ENCODE peak calls at places on chromosomes 16 and 17, in six cellular contexts. J, U, H, V, L and A are unnamed samples.

GRCh38 chr17:7380855-7381683 is at the start of gene TNK1:
- ATAC-seq in J (peak), L (peak), U (peak), H (peak), V (no peak), A (peak)

GRCh38 chr17:69175812-69176517 is 34.3 kb upstream of the ABCA6 start:
- ATAC-seq in L (peak), U (peak), V (peak), J (peak), H (peak), A (no peak)

GRCh38 chr16:53865492-53865863 is 161.5 kb downstream of the FTO start:
- ATAC-seq in V (peak), U (no peak), L (peak), H (no peak), J (peak), A (no peak)

GRCh38 chr17:45073414-45074070 is 12.4 kb downstream of the NMT1 start:
- ATAC-seq in U (no peak), L (peak), V (no peak), J (peak), H (no peak), A (peak)

GRCh38 chr16:7304257-7304656 is 28.4 kb upstream of the RBFOX1 start:
- ATAC-seq in V (no peak), U (no peak), L (no peak), H (no peak), J (no peak), A (no peak)

GRCh38 chr17:8068736-8069586 is 18.6 kb downstream of the ALOX12B start:
- ATAC-seq in L (no peak), J (peak), H (no peak), U (no peak), V (no peak), A (peak)

GRCh38 chr17:27615121-27615520 is 15.9 kb upstream of the LGALS9 start:
- ATAC-seq in H (no peak), J (no peak), U (no peak), L (no peak), V (no peak), A (no peak)

GRCh38 chr17:17228521-17229279 is 8.3 kb downstream of the FLCN start:
- ATAC-seq in L (no peak), V (no peak), U (no peak), H (no peak), J (no peak), A (no peak)

GRCh38 chr17:14336418-14336817 is 35.5 kb downstream of the HS3ST3B1 start:
- ATAC-seq in J (no peak), H (no peak), U (no peak), L (no peak), V (no peak), A (no peak)

GRCh38 chr16:88543230-88543813 is 26.9 kb upstream of the ZC3H18 start:
- ATAC-seq in V (no peak), J (no peak), L (no peak), H (no peak), U (no peak), A (no peak)

GRCh38 chr16:14559809-14560227 is 70.2 kb downstream of the PARN start:
- ATAC-seq in J (peak), L (no peak), U (peak), V (no peak), H (peak), A (no peak)

GRCh38 chr17:31190351-31190750 is 95.6 kb downstream of the NF1 start:
- ATAC-seq in U (no peak), L (no peak), H (no peak), V (no peak), J (no peak), A (no peak)

GRCh38 chr16:19269098-19269497 is 16.4 kb upstream of the CLEC19A start:
- ATAC-seq in J (no peak), H (no peak), L (no peak), U (no peak), V (no peak), A (no peak)

GRCh38 chr16:73171901-73172619 is 124.1 kb upstream of the ZFHX3 start:
- ATAC-seq in H (no peak), L (no peak), J (no peak), V (no peak), U (peak), A (no peak)

GRCh38 chr16:4517812-4518211 is 20.8 kb downstream of the CDIP1 start:
- ATAC-seq in L (peak), J (no peak), H (peak), V (peak), U (peak), A (no peak)

GRCh38 chr16:14057878-14058382 is 13.2 kb upstream of the MRTFB start:
- ATAC-seq in U (no peak), L (no peak), J (no peak), H (no peak), V (no peak), A (peak)

GRCh38 chr16:48206594-48207242 is 37.4 kb upstream of the LONP2 start:
- ATAC-seq in V (peak), H (peak), J (no peak), U (no peak), L (no peak), A (no peak)

GRCh38 chr17:6244796-6245195 is 174.6 kb downstream of the WSCD1 start:
- ATAC-seq in V (no peak), U (no peak), H (no peak), J (no peak), L (no peak), A (no peak)

GRCh38 chr16:49464877-49465504 is 91.4 kb downstream of the C16orf78 start:
- ATAC-seq in U (peak), L (peak), H (no peak), V (peak), J (peak), A (no peak)

GRCh38 chr17:38425048-38425447 is 3.2 kb upstream of the ARHGAP23 start:
- ATAC-seq in V (no peak), U (no peak), L (no peak), H (no peak), J (no peak), A (no peak)
- H3K27ac ChIP-seq in V (no peak), U (no peak), L (no peak), H (no peak), J (peak), A (peak)

DNA sequence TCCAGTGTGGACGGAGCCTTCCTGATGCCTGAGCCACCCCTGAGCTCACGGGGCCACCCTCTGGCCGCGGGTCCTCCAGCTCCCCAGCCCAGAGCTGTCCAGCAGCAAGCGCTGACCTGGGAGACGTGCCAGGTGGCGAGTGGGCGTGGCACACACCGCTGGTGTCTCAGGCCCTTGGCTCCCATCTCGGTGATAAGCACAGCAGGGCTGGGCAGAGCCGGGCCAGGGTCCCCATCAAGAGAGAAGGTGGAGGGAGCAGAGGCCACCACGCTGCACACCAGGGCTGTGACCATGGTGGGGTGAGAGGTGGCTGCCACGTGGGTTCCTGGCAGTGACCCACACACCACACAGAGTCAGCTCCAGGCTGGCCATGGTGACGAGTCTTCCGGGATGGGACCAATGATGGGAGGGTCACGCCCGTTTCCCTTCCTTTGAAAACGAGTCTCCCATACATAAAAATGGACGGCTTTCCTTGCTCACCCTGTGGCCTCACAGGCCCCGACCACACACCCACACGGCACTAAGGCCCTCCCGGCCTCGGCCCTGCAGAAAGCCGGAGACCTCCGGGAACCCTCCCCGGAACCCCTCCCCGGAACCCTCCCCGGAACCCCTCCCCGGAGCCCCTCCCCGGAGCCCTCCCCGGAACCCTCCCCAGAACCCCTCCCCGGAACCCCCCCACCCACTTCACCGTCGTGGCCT is 16.8 kb downstream of the UTS2R start:
- ATAC-seq in V (no peak), J (no peak), H (peak), U (peak), L (peak), A (no peak)
- TF ChIP-seq EP300 in V (no peak), J (no peak), H (no peak), U (no peak), L (no peak), A (no peak)

DNA sequence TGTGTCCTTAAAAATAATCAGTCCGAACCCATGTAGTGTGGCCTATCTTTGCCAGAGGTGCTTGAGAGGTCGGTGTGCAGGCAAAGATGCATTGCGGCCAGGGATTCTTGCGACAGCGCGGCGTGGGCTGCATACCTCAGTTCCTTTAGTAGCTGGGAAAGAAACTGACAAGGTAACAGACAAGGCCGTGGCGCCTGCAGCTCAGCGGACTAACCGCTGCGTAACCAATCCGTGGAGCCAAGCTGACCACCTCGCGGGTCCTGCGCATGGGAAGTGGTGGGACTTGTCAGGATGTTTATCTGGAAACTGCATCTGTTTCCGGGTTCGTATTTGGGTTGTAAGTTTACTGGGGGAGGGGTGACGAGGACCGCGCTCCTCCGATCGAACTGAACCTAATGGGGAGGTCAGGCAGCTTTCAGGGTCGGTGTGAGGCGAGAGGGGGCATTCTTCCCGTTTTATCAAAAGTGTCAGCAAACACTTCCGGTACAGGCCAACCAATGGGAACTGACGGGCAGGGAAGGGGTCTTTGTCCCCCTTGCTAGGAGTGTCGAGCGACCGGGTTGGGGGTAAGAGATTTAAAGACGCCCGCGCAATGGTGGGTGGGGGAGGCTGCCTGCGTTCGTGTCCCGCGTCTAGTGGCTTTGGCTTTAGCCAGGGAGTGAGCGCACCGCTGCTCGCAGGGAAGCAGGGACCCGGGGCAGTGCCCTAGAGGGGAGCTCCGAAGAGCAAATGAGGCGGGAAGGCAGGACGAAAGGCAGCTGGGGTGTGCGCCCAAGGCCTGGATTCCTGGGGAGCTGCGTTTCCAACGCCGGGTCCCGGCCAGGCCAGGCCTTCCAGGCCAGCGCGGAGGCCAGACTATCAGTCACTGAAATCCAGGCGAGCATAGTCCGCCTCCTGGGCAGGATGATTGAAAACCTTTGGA is 7.0 kb downstream of the IRX6 start:
- ATAC-seq in H (no peak), U (no peak), V (no peak), J (peak), L (no peak), A (no peak)
- H3K4me3 ChIP-seq in H (no peak), U (no peak), V (no peak), J (no peak), L (no peak), A (peak)

GRCh38 chr16:67672739-67673662 is 6.4 kb downstream of the C16orf86 start:
- ATAC-seq in L (peak), V (peak), H (peak), J (peak), U (peak), A (peak)

GRCh38 chr16:67674851-67675578 is 8.4 kb downstream of the C16orf86 start:
- ATAC-seq in U (no peak), L (no peak), H (no peak), V (no peak), J (no peak), A (no peak)

GRCh38 chr16:67672306-67672705 is 5.7 kb downstream of the C16orf86 start:
- ATAC-seq in L (no peak), J (no peak), U (no peak), H (no peak), V (no peak), A (no peak)

GRCh38 chr16:67675579-67675935 is 8.9 kb downstream of the C16orf86 start:
- ATAC-seq in L (no peak), H (no peak), U (no peak), V (no peak), J (no peak), A (no peak)

GRCh38 chr16:67673712-67674580 is 7.3 kb downstream of the C16orf86 start:
- ATAC-seq in L (no peak), J (peak), H (no peak), V (peak), U (peak), A (peak)
- H3K27ac ChIP-seq in L (no peak), J (peak), H (no peak), V (no peak), U (no peak), A (no peak)

GRCh38 chr17:71632328-71632727 is 488.5 kb upstream of the SOX9 start:
- ATAC-seq in V (no peak), L (no peak), J (no peak), H (no peak), U (peak), A (no peak)

GRCh38 chr17:71631483-71631882 is 489.3 kb upstream of the SOX9 start:
- ATAC-seq in J (no peak), H (no peak), L (no peak), U (no peak), V (no peak), A (no peak)

GRCh38 chr17:71635187-71635586 is 485.6 kb upstream of the SOX9 start:
- ATAC-seq in U (no peak), V (no peak), L (no peak), J (no peak), H (no peak), A (no peak)

GRCh38 chr17:71634376-71634775 is 486.4 kb upstream of the SOX9 start:
- ATAC-seq in J (no peak), L (no peak), V (no peak), H (no peak), U (no peak), A (no peak)

DNA sequence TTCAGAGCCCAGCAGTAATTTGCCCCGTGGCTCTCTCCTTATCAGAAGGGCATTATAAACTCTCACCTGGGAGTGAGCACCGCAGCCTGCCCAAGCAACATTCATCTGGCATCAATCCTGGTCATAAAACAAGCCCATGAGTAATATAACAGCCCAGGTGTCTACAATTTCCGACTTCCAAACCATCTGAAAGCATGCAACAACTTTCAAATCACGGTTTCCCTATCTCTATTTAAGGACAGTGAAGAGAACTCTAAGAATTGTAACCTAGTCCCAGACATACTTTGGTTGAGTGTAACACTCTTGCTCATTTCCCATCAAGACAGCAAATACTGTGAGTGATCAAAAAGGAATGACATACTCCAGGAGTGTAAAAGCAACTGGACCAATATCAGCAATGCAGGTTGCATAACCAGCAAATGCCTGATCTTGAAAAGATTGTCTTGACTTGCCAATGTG is 487.4 kb upstream of the SOX9 start:
- ATAC-seq in J (peak), V (no peak), L (no peak), U (peak), H (no peak), A (no peak)
- TF ChIP-seq EP300 in J (no peak), V (no peak), L (no peak), U (peak), H (no peak), A (no peak)

GRCh38 chr17:386145-386876 is 33.7 kb upstream of the RPH3AL start:
- ATAC-seq in U (peak), H (peak), J (peak), V (peak), L (peak), A (peak)
- H3K4me3 ChIP-seq in U (peak), H (peak), J (peak), V (no peak), L (peak), A (peak)

DNA sequence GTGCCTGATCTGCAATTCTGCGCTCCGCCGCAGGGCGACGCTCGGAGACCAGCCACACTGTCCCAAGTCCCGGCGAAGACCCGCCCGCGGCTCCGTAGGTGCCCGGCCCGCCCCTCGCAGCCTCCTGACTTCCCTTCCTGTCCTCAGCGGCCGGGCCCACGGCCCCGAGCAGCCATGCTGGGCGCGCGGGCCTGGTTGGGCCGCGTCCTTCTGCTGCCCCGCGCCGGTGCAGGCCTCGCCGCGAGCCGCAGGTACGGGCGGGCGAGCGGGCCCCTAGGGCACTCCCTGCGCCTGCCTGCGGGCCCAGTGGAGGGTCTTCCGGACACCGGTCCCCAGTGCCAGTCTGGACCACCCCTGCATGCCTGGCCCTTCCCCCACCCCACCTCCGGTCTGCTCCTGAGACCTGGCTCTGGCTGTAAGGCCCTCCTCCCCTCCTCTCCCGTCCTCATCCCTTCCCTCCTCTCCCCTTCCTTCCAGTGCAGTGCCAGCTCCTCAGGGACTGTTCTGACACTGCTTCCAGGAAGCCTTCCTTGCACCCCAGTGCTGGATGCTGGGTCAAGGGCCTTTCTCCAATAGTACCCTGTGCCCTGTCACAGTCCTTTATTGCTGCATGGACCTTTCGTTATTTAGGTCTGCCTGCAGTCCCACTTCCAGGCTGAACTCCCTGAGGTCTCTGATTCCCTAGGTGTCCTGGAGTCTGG is at the start of gene SPATA20:
- ATAC-seq in J (peak), H (peak), U (peak), V (peak), L (peak), A (peak)
- H3K27ac ChIP-seq in J (peak), H (peak), U (peak), V (peak), L (peak), A (peak)

GRCh38 chr17:40452074-40452787 is 9.0 kb downstream of the IGFBP4 start:
- ATAC-seq in H (no peak), U (peak), L (no peak), V (no peak), J (peak), A (peak)
- TF ChIP-seq EP300 in H (no peak), U (no peak), L (no peak), V (no peak), J (no peak), A (no peak)